ENCODE peak calls at places on chromosomes 12 and 14, in five cellular contexts. J, B, U, I and H are unnamed samples.

GRCh38 chr14:53316504-53316903 is 163.4 kb upstream of the DDHD1 start:
- DNase-seq in J (no peak), B (no peak), U (no peak), I (no peak), H (no peak)

GRCh38 chr12:128098725-128099124 is 168.2 kb upstream of the TMEM132C start:
- DNase-seq in J (no peak), B (no peak), U (no peak), I (no peak), H (no peak)

GRCh38 chr14:104687601-104688504 is 1.6 kb upstream of the INF2 start:
- DNase-seq in J (peak; percentile 62), B (no peak), U (peak; percentile 93), I (peak; percentile 84), H (peak; percentile 96)

GRCh38 chr12:115771065-115771464 is 506.4 kb downstream of the MED13L start:
- DNase-seq in J (peak; percentile 13), B (no peak), U (no peak), I (peak; percentile 33), H (no peak)

GRCh38 chr12:82412246-82412645 is 53.9 kb downstream of the METTL25 start:
- DNase-seq in J (no peak), B (no peak), U (no peak), I (no peak), H (no peak)

GRCh38 chr12:2190896-2191533 is 138.2 kb downstream of the CACNA1C start:
- DNase-seq in J (no peak), B (no peak), U (no peak), I (no peak), H (no peak)

GRCh38 chr12:10220398-10221077 is 7.9 kb downstream of the GABARAPL1 start:
- DNase-seq in J (no peak), B (no peak), U (peak; percentile 41), I (no peak), H (peak; percentile 79)

GRCh38 chr12:94686834-94687628 is 36.7 kb upstream of the TMCC3 start:
- DNase-seq in J (no peak), B (no peak), U (no peak), I (no peak), H (no peak)

GRCh38 chr12:122139941-122140340 is 34.1 kb downstream of the IL31 start:
- DNase-seq in J (no peak), B (no peak), U (no peak), I (no peak), H (no peak)

GRCh38 chr12:55679691-55680090 is 28.0 kb downstream of the ITGA7 start:
- DNase-seq in J (no peak), B (no peak), U (no peak), I (no peak), H (no peak)

GRCh38 chr14:30620178-30620577 is 1.9 kb upstream of the SCFD1 start:
- DNase-seq in J (no peak), B (no peak), U (no peak), I (no peak), H (no peak)

GRCh38 chr12:28574746-28575592 is 384.7 kb downstream of the CCDC91 start:
- DNase-seq in J (no peak), B (no peak), U (peak; percentile 19), I (no peak), H (no peak)

GRCh38 chr12:104109446-104110271 is 28.4 kb downstream of the NFYB start:
- DNase-seq in J (no peak), B (no peak), U (no peak), I (no peak), H (no peak)

GRCh38 chr12:69401940-69402339 is 42.4 kb downstream of the YEATS4 start:
- DNase-seq in J (no peak), B (no peak), U (no peak), I (no peak), H (no peak)

GRCh38 chr12:27511031-27511722 is 12.8 kb upstream of the PPFIBP1 start:
- DNase-seq in J (no peak), B (no peak), U (no peak), I (no peak), H (no peak)

GRCh38 chr12:94218244-94218643 is 69.9 kb downstream of the PLXNC1 start:
- DNase-seq in J (no peak), B (no peak), U (no peak), I (no peak), H (no peak)

GRCh38 chr14:50967719-50968266 is 23.5 kb upstream of the PYGL start:
- DNase-seq in J (no peak), B (no peak), U (no peak), I (no peak), H (no peak)

GRCh38 chr12:42426733-42427132 is 100.8 kb downstream of the PPHLN1 start:
- DNase-seq in J (peak; percentile 49), B (no peak), U (no peak), I (no peak), H (no peak)

GRCh38 chr14:39251547-39251946 is 17.8 kb downstream of the MIA2 start:
- DNase-seq in J (no peak), B (no peak), U (no peak), I (peak; percentile 57), H (no peak)

GRCh38 chr12:69068431-69068830 is 135.5 kb upstream of the CPM start:
- DNase-seq in J (peak; percentile 87), B (no peak), U (peak; percentile 59), I (peak; percentile 46), H (peak; percentile 53)

GRCh38 chr12:76236640-76237039 is 111.6 kb downstream of the BBS10 start:
- DNase-seq in J (peak; percentile 58), B (no peak), U (no peak), I (peak; percentile 12), H (no peak)

DNA sequence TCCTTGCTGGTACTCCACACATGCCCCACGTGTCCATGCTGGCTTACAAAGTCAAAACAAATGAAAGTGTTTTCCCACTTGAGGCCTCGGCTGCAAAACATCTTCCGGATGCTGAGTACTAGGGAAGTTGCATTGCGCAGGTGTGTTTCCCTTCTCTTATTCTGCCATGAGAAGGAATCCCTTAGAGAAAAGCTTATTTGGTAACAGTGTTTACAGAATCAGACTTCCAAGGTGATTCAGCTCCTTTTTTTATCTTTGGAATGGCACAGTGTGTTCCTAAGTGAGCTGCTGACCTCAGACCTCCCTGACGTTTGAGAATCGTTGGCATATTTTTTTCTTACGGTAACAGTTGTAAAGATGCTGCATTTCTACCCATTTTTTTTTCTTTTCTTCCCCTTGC is 211.3 kb downstream of the ESR2 start:
- DNase-seq in J (no peak), B (no peak), U (no peak), I (no peak), H (no peak)
- TF ChIP-seq POLR2AphosphoS5 in J (no peak), B (no peak), U (no peak), I (no peak), H (peak; percentile 31)

GRCh38 chr12:6904280-6905276 is at the start of gene LRRC23:
- DNase-seq in J (peak; percentile 95), B (peak; percentile 99), U (peak; percentile 99), I (peak; percentile 90), H (peak; percentile 99)

GRCh38 chr12:6896846-6897435 is 7.7 kb upstream of the LRRC23 start:
- DNase-seq in J (no peak), B (no peak), U (no peak), I (no peak), H (no peak)

GRCh38 chr12:6903712-6904111 is 910 bp upstream of the LRRC23 start:
- DNase-seq in J (no peak), B (no peak), U (no peak), I (no peak), H (no peak)

GRCh38 chr12:6902448-6902847 is 2.2 kb upstream of the LRRC23 start:
- DNase-seq in J (no peak), B (no peak), U (no peak), I (no peak), H (no peak)

GRCh38 chr12:6899837-6900519 is 4.6 kb upstream of the LRRC23 start:
- DNase-seq in J (no peak), B (no peak), U (peak; percentile 85), I (peak; percentile 78), H (peak; percentile 58)
- TF ChIP-seq POLR2A in J (no peak), B (no peak), U (peak; percentile 43), I (peak; percentile 24), H (no peak)

GRCh38 chr14:75844486-75844885 is 137.3 kb downstream of the TGFB3 start:
- DNase-seq in J (no peak), B (no peak), U (no peak), I (no peak), H (no peak)

GRCh38 chr14:75845136-75845804 is 136.5 kb downstream of the TGFB3 start:
- DNase-seq in J (no peak), B (no peak), U (no peak), I (no peak), H (no peak)

GRCh38 chr14:75849496-75849895 is 132.3 kb downstream of the TGFB3 start:
- DNase-seq in J (no peak), B (no peak), U (no peak), I (no peak), H (no peak)

GRCh38 chr14:75848337-75848736 is 133.5 kb downstream of the TGFB3 start:
- DNase-seq in J (no peak), B (no peak), U (no peak), I (no peak), H (no peak)

DNA sequence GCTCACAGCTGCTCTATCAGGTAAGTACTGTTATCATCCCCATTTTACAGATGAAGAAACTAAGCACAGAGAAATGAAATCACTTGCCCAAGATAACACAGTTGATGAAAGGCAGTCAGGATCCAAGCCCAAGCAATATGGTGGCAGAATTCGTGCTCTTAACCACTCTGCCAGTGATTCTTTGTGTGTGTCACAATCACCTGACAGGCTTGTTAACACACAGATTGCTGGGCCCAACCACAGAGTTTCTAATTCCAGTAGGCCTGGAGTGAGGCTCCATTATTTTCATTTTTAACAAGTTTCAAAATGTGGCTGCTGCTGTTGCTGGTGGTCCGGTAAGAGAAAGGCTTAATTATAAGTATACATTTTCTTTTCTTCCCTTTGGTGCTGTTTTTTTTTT is 134.2 kb downstream of the TGFB3 start:
- DNase-seq in J (no peak), B (no peak), U (no peak), I (no peak), H (no peak)
- H3K4me3 ChIP-seq in J (no peak overlapping the region), B (no peak overlapping the region), U (no peak overlapping the region), I (no peak overlapping the region), H (no peak overlapping the region)

GRCh38 chr12:45263587-45263986 is 47.7 kb downstream of the ANO6 start:
- DNase-seq in J (no peak), B (no peak), U (no peak), I (no peak), H (no peak)

GRCh38 chr12:45269407-45269741 is 53.5 kb downstream of the ANO6 start:
- DNase-seq in J (no peak), B (no peak), U (no peak), I (no peak), H (no peak)

GRCh38 chr12:45273717-45274271 is 57.9 kb downstream of the ANO6 start:
- DNase-seq in J (peak; percentile 90), B (no peak), U (no peak), I (peak; percentile 45), H (no peak)

DNA sequence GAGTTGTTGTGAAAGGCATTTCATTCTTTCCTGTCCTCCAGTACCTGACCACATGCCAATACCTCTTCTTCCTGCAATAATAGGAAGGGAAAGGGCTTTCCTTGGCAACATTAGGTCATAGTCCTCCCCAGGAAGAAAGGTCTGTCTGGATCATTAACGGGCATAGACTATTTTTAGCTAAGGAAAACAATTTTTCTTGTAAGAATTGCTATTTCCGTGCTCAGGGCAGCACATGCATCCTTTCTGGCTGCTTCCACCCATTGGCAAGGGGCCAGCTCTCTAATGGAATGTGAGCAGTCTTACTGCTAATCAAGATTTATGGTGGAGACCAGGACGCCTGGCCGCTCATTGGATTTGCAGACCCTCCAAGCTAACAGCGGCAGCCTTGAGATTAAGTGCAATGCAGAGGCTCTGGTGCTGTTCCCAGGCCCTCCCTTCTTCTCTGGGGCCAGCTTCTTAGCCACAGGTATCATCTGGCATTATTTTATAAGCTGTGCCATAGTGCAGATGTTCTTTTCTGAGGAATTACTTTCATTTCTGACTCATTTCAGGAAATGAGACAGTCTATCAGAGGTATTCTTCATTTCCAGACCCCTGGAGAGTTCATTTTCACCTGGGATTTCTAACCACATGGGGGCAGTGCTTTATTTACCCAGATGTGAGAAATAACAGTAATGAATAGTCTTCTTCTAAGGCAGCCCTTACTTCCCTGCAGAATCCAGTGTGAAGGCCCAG is 52.9 kb downstream of the ANO6 start:
- DNase-seq in J (peak; percentile 56), B (no peak), U (peak; percentile 50), I (peak; percentile 31), H (peak; percentile 76)
- TF ChIP-seq POLR2AphosphoS5 in J (peak; percentile 39), B (no peak), U (peak; percentile 10), I (no peak), H (no peak)